ENCODE peak calls at places on chromosomes 1 and 21, in four cellular contexts. Z is psoas muscle, J is pancreas, A is astrocyte of the spinal cord. T is an unnamed sample.

GRCh38 chr1:236119935-236120484 is 22.3 kb upstream of the GPR137B start:
- DNase-seq in Z (no peak), J (no peak), A (peak; percentile 41), T (no peak)

GRCh38 chr1:210783925-210784324 is 350.0 kb downstream of the KCNH1 start:
- DNase-seq in Z (no peak), J (no peak), A (no peak), T (no peak)

GRCh38 chr1:59055908-59056719 is 240.8 kb upstream of the FGGY start:
- DNase-seq in Z (no peak), J (peak; percentile 59), A (no peak), T (peak; percentile 64)

GRCh38 chr1:11280719-11281376 is 7.8 kb downstream of the UBIAD1 start:
- DNase-seq in Z (no peak), J (no peak), A (no peak), T (no peak)

GRCh38 chr21:26909972-26910371 is 56.9 kb downstream of the ADAMTS5 start:
- DNase-seq in Z (no peak), J (no peak), A (peak; percentile 5), T (no peak)

GRCh38 chr1:21822349-21822748 is 10.3 kb downstream of the LDLRAD2 start:
- DNase-seq in Z (no peak), J (no peak), A (no peak), T (no peak)

GRCh38 chr1:107442545-107442944 is 301.7 kb downstream of the NTNG1 start:
- DNase-seq in Z (no peak), J (no peak), A (no peak), T (no peak)

GRCh38 chr1:116824631-116825399 is 70.6 kb downstream of the CD2 start:
- DNase-seq in Z (no peak), J (peak; percentile 50), A (no peak), T (no peak)

GRCh38 chr1:152515454-152515823 is 1.2 kb downstream of the CRCT1 start:
- DNase-seq in Z (no peak), J (no peak), A (no peak), T (no peak)

GRCh38 chr1:170871868-170872267 is 63.5 kb upstream of the MROH9 start:
- DNase-seq in Z (no peak), J (no peak), A (no peak), T (no peak)

GRCh38 chr1:24586970-24587820 is 31.3 kb downstream of the NCMAP start:
- DNase-seq in Z (no peak), J (peak; percentile 56), A (peak; percentile 48), T (peak; percentile 30)

GRCh38 chr1:155598842-155599331 is 11.1 kb upstream of the MSTO1 start:
- DNase-seq in Z (no peak), J (no peak), A (peak; percentile 23), T (peak; percentile 37)

GRCh38 chr1:230379928-230380327 is 46.2 kb downstream of the PGBD5 start:
- DNase-seq in Z (no peak), J (no peak), A (no peak), T (no peak)

GRCh38 chr1:30748699-30749401 is 8.7 kb downstream of the LAPTM5 start:
- DNase-seq in Z (no peak), J (no peak), A (no peak), T (no peak)

GRCh38 chr1:23719162-23719820 is 24.0 kb upstream of the ELOA start:
- DNase-seq in Z (peak; percentile 70), J (no peak), A (peak; percentile 43), T (peak; percentile 23)

GRCh38 chr1:241596633-241597032 is 43.5 kb downstream of the CHML start:
- DNase-seq in Z (no peak), J (no peak), A (no peak), T (no peak)

GRCh38 chr1:118082984-118083383 is 102.0 kb downstream of the SPAG17 start:
- DNase-seq in Z (no peak), J (no peak), A (no peak), T (no peak)

GRCh38 chr1:112264010-112264409 is 132.0 kb upstream of the CTTNBP2NL start:
- DNase-seq in Z (no peak), J (no peak), A (no peak), T (no peak)

GRCh38 chr1:7940745-7941436 is at the start of gene TNFRSF9:
- DNase-seq in Z (no peak), J (no peak), A (peak; percentile 19), T (no peak)

GRCh38 chr1:9612871-9613624 is 24.3 kb downstream of the TMEM201 start:
- DNase-seq in Z (no peak), J (no peak), A (no peak), T (no peak)

GRCh38 chr1:200979574-200980451 is 43.7 kb downstream of the KIF21B start:
- DNase-seq in Z (no peak), J (no peak), A (no peak), T (no peak)

GRCh38 chr1:88029142-88029541 is 654.9 kb upstream of the PKN2 start:
- DNase-seq in Z (no peak), J (no peak), A (no peak), T (no peak)
- TF ChIP-seq CTCF in Z (no peak), J (no peak), A (no peak), T (no peak)

GRCh38 chr1:232635778-232636356 is 5.9 kb upstream of the SIPA1L2 start:
- DNase-seq in Z (no peak), J (no peak), A (peak; percentile 73), T (no peak)

GRCh38 chr1:232636799-232637198 is 6.9 kb upstream of the SIPA1L2 start:
- DNase-seq in Z (no peak), J (no peak), A (no peak), T (no peak)

GRCh38 chr1:232630894-232631195 is 912 bp upstream of the SIPA1L2 start:
- DNase-seq in Z (no peak), J (no peak), A (no peak), T (no peak)

GRCh38 chr1:232634086-232634485 is 4.2 kb upstream of the SIPA1L2 start:
- DNase-seq in Z (peak; percentile 39), J (no peak), A (no peak), T (peak; percentile 42)

GRCh38 chr1:232635279-232635678 is 5.3 kb upstream of the SIPA1L2 start:
- DNase-seq in Z (no peak), J (no peak), A (no peak), T (no peak)
- TF ChIP-seq CTCF in Z (no peak), J (no peak), A (no peak), T (no peak)

DNA sequence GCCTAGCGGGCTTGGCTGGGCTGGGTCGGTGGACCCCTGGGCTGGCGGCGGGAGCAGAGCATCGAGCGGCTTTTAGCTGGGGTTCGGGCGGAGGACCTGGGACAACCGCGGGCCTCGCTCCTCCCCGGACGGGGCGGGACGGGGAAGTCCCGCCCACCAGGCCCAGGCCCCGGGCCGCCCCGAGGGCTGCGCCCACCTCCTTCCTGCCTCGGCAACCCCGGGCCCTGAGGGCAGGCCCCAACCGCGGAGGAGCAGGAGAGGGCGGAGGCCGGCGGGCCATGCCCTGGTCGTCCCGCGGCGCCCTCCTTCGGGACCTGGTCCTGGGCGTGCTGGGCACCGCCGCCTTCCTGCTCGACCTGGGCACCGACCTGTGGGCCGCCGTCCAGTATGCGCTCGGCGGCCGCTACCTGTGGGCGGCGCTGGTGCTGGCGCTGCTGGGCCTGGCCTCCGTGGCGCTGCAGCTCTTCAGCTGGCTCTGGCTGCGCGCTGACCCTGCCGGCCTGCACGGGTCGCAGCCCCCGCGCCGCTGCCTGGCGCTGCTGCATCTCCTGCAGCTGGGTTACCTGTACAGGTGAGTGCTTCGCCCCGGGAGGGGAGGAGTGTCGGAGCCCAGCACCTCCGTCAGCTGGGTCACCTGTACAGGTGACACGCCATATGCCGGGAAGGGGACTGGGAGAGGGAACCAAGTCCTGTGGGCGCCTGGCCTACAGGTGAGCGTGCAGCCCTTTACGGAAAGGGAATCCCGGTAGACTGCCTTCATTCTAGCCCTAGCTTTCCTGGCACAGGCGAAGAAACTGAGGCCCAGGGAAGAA is at the start of gene XKR8:
- DNase-seq in Z (peak; percentile 78), J (peak; percentile 84), A (peak; percentile 71), T (peak; percentile 76)
- TF ChIP-seq CTCF in Z (peak; percentile 16), J (peak; percentile 18), A (peak; percentile 44), T (peak; percentile 43)

GRCh38 chr1:37323486-37324377 is 150.6 kb upstream of the ZC3H12A start:
- DNase-seq in Z (no peak), J (peak; percentile 40), A (peak; percentile 1), T (no peak)
- TF ChIP-seq CTCF in Z (peak; percentile 42), J (peak; percentile 40), A (peak; percentile 57), T (peak; percentile 10)

DNA sequence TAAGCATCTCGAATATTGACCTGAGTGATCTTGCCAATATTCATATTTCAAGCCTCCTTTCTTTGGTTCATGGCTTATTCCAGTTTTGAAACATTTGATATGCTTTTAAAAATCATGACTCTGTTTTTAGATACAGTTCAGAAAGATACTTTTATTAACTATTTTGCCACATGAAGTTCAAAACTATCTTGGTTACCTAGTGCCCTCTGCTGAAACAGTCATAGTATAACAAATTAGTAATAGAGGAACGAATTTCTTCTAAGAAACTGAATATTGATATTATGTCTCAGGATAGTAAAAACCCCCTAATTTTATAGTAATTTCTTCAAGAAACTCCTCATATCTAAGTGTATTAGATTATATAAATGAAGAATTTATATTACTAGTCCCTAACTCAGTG is 52.6 kb upstream of the RC3H1 start:
- DNase-seq in Z (no peak), J (no peak), A (peak; percentile 39), T (no peak)
- TF ChIP-seq CTCF in Z (peak; percentile 41), J (no peak), A (peak; percentile 41), T (peak; percentile 40)

T was measured in adrenal gland.